ENCODE peak calls at places on chromosomes 6 and 20, in nine cellular contexts. U is IMR-90, S is neural progenitor cell, L is kidney, M is ascending aorta, E is OCI-LY7, N is iPS DF 6.9, B is ovary, G is right cardiac atrium. R is an unnamed sample. For H3K4me1, the result is how much of the 10 kb centered on the place peaks cover.

GRCh38 chr6:154397491-154398195 is 41.0 kb upstream of the IPCEF1 start:
- DNase-seq in U (no peak), S (no peak), L (no peak), M (no peak), E (no peak), N (no peak), B (no peak), G (no peak), R (no peak)

GRCh38 chr6:70413829-70414494 is 654 bp downstream of the FAM135A start:
- DNase-seq in U (no peak), S (peak), L (no peak), M (no peak), E (peak), N (no peak), B (peak), G (no peak), R (no peak)

GRCh38 chr6:15758631-15759215 is 95.9 kb upstream of the DTNBP1 start:
- DNase-seq in U (no peak), S (no peak), L (no peak), M (no peak), E (no peak), N (no peak), B (no peak), G (no peak), R (no peak)

GRCh38 chr20:20743511-20744169 is 31.2 kb upstream of the RALGAPA2 start:
- DNase-seq in U (no peak), S (peak), L (peak), M (peak), E (no peak), N (no peak), B (peak), G (peak), R (peak)

GRCh38 chr20:21520702-21521595 is 7.1 kb upstream of the NKX2-2 start:
- DNase-seq in U (no peak), S (peak), L (no peak), M (no peak), E (no peak), N (no peak), B (no peak), G (no peak), R (no peak)

GRCh38 chr6:5752282-5752681 is 254.4 kb downstream of the NRN1 start:
- DNase-seq in U (peak), S (peak), L (no peak), M (no peak), E (no peak), N (peak), B (no peak), G (no peak), R (no peak)

GRCh38 chr20:60268502-60268901 is 310.3 kb downstream of the CDH26 start:
- DNase-seq in U (no peak), S (no peak), L (no peak), M (no peak), E (no peak), N (no peak), B (no peak), G (no peak), R (no peak)

GRCh38 chr6:46324706-46325105 is 153.9 kb upstream of the ENPP5 start:
- DNase-seq in U (no peak), S (no peak), L (no peak), M (no peak), E (no peak), N (no peak), B (no peak), G (no peak), R (no peak)

DNA sequence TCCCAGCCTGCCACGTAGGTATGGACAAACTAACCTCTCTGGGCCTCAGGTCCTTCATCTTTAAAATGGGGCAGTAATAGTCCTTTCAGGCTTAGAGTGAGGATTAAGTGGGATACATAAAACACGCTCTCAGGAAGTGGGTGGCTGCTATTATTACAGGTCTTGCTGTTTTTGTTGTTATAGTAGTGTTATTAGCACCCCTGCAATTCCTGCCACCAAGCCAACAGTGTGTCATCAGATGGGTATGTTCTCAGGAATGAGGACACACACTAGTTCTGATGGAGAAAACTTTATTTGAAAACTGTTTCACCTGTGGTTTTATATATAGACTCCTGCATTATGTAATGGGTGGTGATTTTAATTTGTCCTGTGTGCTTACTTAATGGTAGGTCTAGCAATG is 131.7 kb downstream of the LRRC1 start:
- DNase-seq in U (peak), S (no peak), L (no peak), M (no peak), E (no peak), N (no peak), B (no peak), G (no peak), R (peak)
- H3K4me1 ChIP-seq in U (under half), S (under half), L (under half), M (under half), E (under half), N (under half), B (under half), G (under half), R (half or more)

GRCh38 chr6:112017760-112018537 is 36.0 kb upstream of the CCN6 start:
- DNase-seq in U (no peak), S (no peak), L (no peak), M (no peak), E (no peak), N (no peak), B (no peak), G (no peak), R (no peak)
- H3K4me3 ChIP-seq in U (no peak), S (no peak), L (no peak), M (no peak), E (no peak), N (no peak), B (no peak), G (no peak), R (no peak)

DNA sequence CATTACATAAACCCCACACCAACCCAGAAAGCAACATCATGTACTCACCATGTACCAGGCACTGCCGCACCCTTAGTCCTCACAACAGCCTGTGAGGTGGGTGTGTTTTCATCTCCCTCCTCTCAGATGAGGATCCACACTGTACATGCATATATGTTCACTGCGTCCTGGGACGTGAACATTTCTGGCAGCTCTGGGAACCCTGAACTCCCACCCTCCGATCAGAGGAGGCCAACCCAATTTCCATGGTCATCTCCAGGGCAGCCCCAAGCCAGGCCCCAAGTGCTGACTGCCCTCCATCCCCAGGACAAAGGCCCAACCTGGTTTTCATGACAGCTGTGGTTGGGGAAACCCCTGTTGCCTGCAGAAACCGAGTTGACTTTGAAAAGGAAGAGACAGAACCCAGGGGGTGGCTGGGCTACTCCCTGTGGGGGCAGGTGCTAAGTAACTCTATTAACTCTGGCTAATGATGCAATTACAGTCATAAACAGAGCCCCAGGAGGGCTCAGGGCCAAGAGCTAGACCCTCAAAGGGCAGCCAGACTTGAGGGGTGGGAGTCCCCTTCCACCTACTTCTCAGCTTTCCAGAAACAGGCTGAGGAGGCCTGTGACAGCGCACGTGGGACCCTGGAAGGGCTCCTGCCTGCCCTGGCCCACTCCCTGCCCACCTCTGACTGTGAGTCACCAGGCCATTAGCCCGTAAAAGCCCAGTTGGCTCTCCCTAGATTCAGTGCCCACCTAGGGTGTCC is 2.6 kb downstream of the TFEB start:
- DNase-seq in U (no peak), S (no peak), L (no peak), M (no peak), E (peak), N (no peak), B (no peak), G (no peak), R (peak)
- H3K4me1 ChIP-seq in U (under half), S (under half), L (under half), M (under half), E (half or more), N (under half), B (under half), G (under half), R (under half)

GRCh38 chr6:150144294-150144868 is 1.5 kb downstream of the PPP1R14C start:
- DNase-seq in U (no peak), S (no peak), L (no peak), M (no peak), E (no peak), N (no peak), B (no peak), G (no peak), R (no peak)

GRCh38 chr6:150140236-150140969 is 2.4 kb upstream of the PPP1R14C start:
- DNase-seq in U (no peak), S (no peak), L (no peak), M (no peak), E (no peak), N (no peak), B (no peak), G (no peak), R (no peak)

GRCh38 chr6:150143521-150144293 is 863 bp downstream of the PPP1R14C start:
- DNase-seq in U (no peak), S (peak), L (peak), M (no peak), E (no peak), N (no peak), B (no peak), G (no peak), R (peak)

GRCh38 chr6:150142657-150143501 is at the start of gene PPP1R14C:
- DNase-seq in U (no peak), S (peak), L (peak), M (no peak), E (no peak), N (no peak), B (no peak), G (peak), R (peak)

GRCh38 chr6:150142304-150142656 is 564 bp upstream of the PPP1R14C start:
- DNase-seq in U (no peak), S (peak), L (no peak), M (no peak), E (no peak), N (no peak), B (no peak), G (no peak), R (peak)
- H3K4me3 ChIP-seq in U (no peak), S (peak), L (peak), M (peak), E (peak), N (peak), B (peak), G (peak), R (peak)